ENCODE peak calls at places on chromosome 2, in eight cellular contexts. T is A673, M is sigmoid colon, S is SK-N-SH, C is heart right ventricle, Y is upper lobe of right lung, P is hepatocyte, Q is cardiac muscle cell. U is an unnamed sample.

GRCh38 chr2:170265321-170265720 is 87.4 kb downstream of the MYO3B start:
- DNase-seq in T (no peak), M (no peak), S (peak; percentile 12), C (no peak), Y (no peak), P (no peak), Q (no peak), U (no peak)

GRCh38 chr2:134218928-134219707 is 34.8 kb upstream of the MGAT5 start:
- DNase-seq in T (no peak), M (no peak), S (no peak), C (peak; percentile 45), Y (peak; percentile 65), P (peak; percentile 26), Q (no peak), U (no peak)

GRCh38 chr2:33377048-33377447 is 99.4 kb upstream of the RASGRP3 start:
- DNase-seq in T (no peak), M (no peak), S (no peak), C (peak; percentile 13), Y (no peak), P (no peak), Q (peak; percentile 61), U (peak; percentile 77)

GRCh38 chr2:153354406-153354805 is 124.2 kb downstream of the RPRM start:
- DNase-seq in T (no peak), M (no peak), S (no peak), C (no peak), Y (no peak), P (no peak), Q (no peak), U (no peak)

GRCh38 chr2:204869142-204869823 is 324.0 kb downstream of the PARD3B start:
- DNase-seq in T (no peak), M (no peak), S (no peak), C (no peak), Y (no peak), P (no peak), Q (peak; percentile 6), U (peak; percentile 40)

GRCh38 chr2:145484443-145485086 is 964.6 kb upstream of the ZEB2 start:
- DNase-seq in T (no peak), M (no peak), S (no peak), C (no peak), Y (no peak), P (peak; percentile 21), Q (peak; percentile 68), U (peak; percentile 92)

GRCh38 chr2:240247868-240248820 is 107.7 kb upstream of the OTOS start:
- DNase-seq in T (no peak), M (peak; percentile 47), S (peak; percentile 23), C (no peak), Y (no peak), P (no peak), Q (no peak), U (no peak)

GRCh38 chr2:8202139-8202538 is 479.7 kb upstream of the ID2 start:
- DNase-seq in T (no peak), M (no peak), S (no peak), C (no peak), Y (no peak), P (no peak), Q (no peak), U (no peak)

GRCh38 chr2:202560200-202560599 is 74.6 kb upstream of the FAM117B start:
- DNase-seq in T (no peak), M (no peak), S (no peak), C (no peak), Y (no peak), P (no peak), Q (no peak), U (no peak)

GRCh38 chr2:31277621-31278020 is 43.7 kb downstream of the EHD3 start:
- DNase-seq in T (no peak), M (no peak), S (no peak), C (no peak), Y (no peak), P (no peak), Q (no peak), U (no peak)

GRCh38 chr2:199861116-199861774 is 10.3 kb upstream of the FTCDNL1 start:
- DNase-seq in T (peak; percentile 36), M (no peak), S (peak; percentile 18), C (no peak), Y (no peak), P (peak; percentile 14), Q (peak; percentile 50), U (peak; percentile 51)
- TF ChIP-seq CTCF in T (peak; percentile 78), M (peak; percentile 31), S (peak; percentile 71), C (peak; percentile 59), Y (peak; percentile 62), P (peak; percentile 71), Q (peak; percentile 63), U (peak; percentile 59)

DNA sequence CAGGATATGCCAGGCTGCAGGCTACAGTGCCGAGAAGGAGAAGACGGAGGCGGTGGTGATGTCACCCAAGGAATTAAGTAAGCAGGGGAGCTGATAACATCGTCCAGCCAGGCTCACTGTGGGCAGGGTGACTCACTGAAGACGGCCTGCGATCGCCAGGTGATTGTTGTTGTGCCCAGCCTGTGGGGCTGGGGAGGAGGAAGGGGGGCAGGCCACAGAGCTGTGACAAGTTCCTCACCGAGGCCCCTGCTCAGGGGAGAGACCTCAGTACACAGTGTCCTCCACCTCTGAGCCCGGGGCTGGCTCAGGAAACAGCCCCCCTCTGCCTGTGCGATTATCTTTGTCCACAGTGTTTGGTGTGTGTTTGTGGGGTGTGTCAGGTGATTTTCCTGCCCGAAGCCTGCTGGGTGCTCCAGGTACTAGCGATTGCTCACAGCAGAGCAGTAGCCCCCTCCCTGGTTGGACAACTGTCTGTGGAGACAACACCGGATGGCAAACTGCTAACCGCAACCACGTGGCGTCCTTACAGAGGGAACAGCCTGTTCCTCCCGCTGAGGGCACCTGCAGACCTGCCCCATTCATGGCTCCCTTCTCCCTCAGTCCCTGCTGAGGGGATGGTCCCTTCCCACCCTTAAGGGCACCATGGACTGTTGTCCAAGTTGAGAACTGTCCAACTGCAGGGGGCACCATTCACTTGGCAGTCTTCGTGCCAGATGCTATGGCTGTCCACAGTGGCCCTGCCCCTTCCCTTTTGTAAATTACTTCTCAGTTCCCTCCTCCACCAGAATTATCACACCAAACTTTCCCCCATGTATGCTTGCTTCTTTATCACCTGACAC is 95.1 kb downstream of the ZFP36L2 start:
- DNase-seq in T (peak; percentile 46), M (peak; percentile 84), S (peak; percentile 73), C (peak; percentile 67), Y (peak; percentile 88), P (peak; percentile 91), Q (peak; percentile 87), U (peak; percentile 88)
- H3K4me3 ChIP-seq in T (no peak overlapping the region), M (no peak overlapping the region), S (no peak overlapping the region), C (no peak overlapping the region), Y (no peak overlapping the region), P (no peak overlapping the region), Q (no peak overlapping the region), U (no peak overlapping the region)

GRCh38 chr2:161625314-161625919 is 1.2 kb downstream of the SLC4A10 start:
- DNase-seq in T (no peak), M (no peak), S (no peak), C (no peak), Y (peak; percentile 23), P (peak; percentile 12), Q (no peak), U (no peak)

GRCh38 chr2:161631855-161632391 is 7.7 kb downstream of the SLC4A10 start:
- DNase-seq in T (no peak), M (no peak), S (no peak), C (no peak), Y (no peak), P (no peak), Q (no peak), U (no peak)

DNA sequence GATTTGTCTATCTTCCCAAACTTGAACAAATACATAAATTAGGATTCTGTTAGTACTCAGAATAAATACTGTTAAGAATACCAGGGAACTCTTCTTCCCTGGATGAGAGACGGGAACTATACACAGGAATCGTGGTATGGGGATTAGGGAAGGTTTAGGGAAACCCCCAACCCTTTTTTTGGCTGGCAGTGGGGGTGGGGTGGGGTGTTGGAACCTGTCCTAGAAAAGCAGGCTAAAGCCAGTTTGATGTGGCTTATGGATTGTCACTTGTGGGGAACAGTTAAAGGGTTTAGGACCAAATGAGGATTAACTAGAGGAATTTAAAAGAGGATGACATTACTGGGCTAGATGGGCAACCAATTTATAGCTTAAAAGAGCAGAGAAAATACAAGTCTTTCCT is 1.8 kb downstream of the SLC4A10 start:
- DNase-seq in T (no peak), M (no peak), S (no peak), C (no peak), Y (no peak), P (no peak), Q (no peak), U (no peak)
- TF ChIP-seq CTCF in T (no peak), M (no peak), S (no peak), C (no peak), Y (no peak), P (no peak), Q (no peak), U (no peak)

DNA sequence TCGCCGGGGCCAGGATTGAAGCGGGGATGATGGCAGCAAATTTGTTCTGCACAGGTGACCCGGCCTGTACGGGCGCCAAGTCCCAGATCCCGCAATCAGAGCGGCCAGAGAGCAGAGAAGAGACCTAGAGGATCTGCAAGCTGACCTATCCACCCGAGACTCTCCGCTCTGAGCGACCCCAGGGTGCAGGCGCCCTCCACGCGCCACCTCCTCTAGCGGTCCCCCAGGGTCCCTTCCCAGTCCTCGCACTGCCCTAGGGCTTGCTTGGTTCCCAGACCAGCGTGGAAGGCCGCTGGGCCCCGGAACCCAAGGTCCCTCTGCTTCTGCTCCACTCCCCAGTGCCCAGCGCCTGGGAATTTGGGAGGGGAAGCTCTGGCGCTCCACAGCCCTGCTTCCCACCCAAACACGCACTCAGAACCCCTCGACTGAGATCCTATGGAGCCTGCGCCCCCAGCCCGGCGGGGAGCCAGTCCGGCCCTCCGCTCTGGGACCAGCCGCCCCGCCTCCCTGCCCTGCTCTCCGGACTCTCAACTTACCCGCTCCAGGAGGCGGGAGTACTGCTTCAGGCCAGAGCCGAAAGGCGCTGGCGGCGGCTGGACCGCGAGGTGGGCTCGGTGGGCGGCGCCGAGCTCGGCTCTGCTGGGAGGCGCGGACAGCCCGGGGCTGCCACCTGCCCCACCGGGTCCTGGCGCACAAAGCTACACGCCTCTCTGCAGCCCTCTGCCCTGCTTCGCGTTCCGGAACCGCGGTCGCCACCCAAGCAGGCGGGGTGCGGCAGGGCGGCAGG is 3.0 kb upstream of the SIX3 start:
- DNase-seq in T (no peak), M (no peak), S (peak; percentile 70), C (no peak), Y (no peak), P (no peak), Q (no peak), U (no peak)
- H3K4me3 ChIP-seq in T (peak overlapping the region; percentile 45), M (peak overlapping the region; percentile 2), S (peak overlapping the region; percentile 65), C (peak overlapping the region; percentile 44), Y (peak overlapping the region; percentile 2), P (no peak overlapping the region), Q (peak overlapping the region; percentile 3), U (no peak overlapping the region)

DNA sequence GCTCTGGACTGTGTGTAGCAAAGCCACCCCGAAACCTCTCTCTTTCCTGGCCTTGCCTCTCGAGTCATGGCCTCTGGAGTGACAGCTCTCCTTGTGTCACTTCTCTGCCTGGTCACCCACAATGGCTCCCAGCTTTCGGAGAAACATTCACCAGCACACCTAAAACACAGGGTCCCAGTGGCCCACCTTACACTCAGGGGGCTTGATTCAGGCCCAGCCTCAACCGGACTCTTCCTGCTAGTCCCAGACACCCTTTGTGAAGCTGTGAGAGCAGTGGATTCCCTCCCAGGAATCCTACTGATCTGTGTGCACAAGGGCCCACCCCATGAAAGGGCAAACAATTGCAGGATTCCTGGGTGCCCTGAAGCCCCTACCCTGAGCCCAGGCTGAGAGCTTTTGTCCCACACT is 137.2 kb upstream of the HAAO start:
- DNase-seq in T (no peak), M (no peak), S (no peak), C (no peak), Y (peak; percentile 46), P (no peak), Q (no peak), U (no peak)
- TF ChIP-seq CTCF in T (no peak), M (no peak), S (no peak), C (no peak), Y (no peak), P (no peak), Q (no peak), U (no peak)

GRCh38 chr2:43100362-43100882 is 126.0 kb downstream of the ZFP36L2 start:
- DNase-seq in T (no peak), M (no peak), S (no peak), C (peak; percentile 23), Y (no peak), P (no peak), Q (no peak), U (no peak)
- H3K4me3 ChIP-seq in T (peak overlapping the region; percentile 19), M (peak overlapping the region; percentile 51), S (no peak overlapping the region), C (peak overlapping the region; percentile 55), Y (peak overlapping the region; percentile 44), P (no peak overlapping the region), Q (no peak overlapping the region), U (no peak overlapping the region)